ENCODE peak calls at places on chromosome 17, in six cellular contexts. Y is dorsolateral prefrontal cortex; K is bronchial epithelial cell; O is activated CD8-positive, alpha-beta T cell treated with anti-CD3 and anti-CD28 coated beads, Interleukin-2, amount 10 ng/mL, durations not matched to agents 7 days and 5 days; I is CD4-positive, alpha-beta T cell; Z is HCT116. U is an unnamed sample.

GRCh38 chr17:4786111-4786491 is at the start of gene VMO1:
- DNase-seq in O (no peak), Z (no peak), Y (peak), K (no peak), I (no peak), U (no peak)

GRCh38 chr17:53150101-53150698 is 672.5 kb upstream of the KIF2B start:
- DNase-seq in O (no peak), Y (no peak), K (peak), Z (no peak), I (no peak), U (no peak)

GRCh38 chr17:9907883-9908648 is 3.0 kb upstream of the RCVRN start:
- DNase-seq in O (no peak), K (no peak), I (no peak), Z (no peak), Y (no peak), U (no peak)

GRCh38 chr17:3718251-3718650 is 5.5 kb upstream of the HASPIN start:
- DNase-seq in Z (no peak), O (no peak), I (no peak), Y (no peak), K (no peak), U (no peak)

GRCh38 chr17:68011199-68011665 is 15.0 kb upstream of the C17orf58 start:
- DNase-seq in O (peak), Z (no peak), I (peak), Y (no peak), K (no peak), U (peak)

GRCh38 chr17:10136258-10136981 is 62.0 kb downstream of the GAS7 start:
- DNase-seq in Z (no peak), Y (no peak), K (no peak), I (no peak), O (no peak), U (no peak)

GRCh38 chr17:18257747-18258355 is 687 bp downstream of the FLII start:
- DNase-seq in I (no peak), Z (no peak), Y (peak), O (peak), K (peak), U (no peak)

GRCh38 chr17:18260332-18261145 is at the start of gene MIEF2:
- DNase-seq in K (peak), O (peak), Z (peak), I (peak), Y (peak), U (peak)

GRCh38 chr17:888998-889401 is 90.6 kb downstream of the NXN start:
- DNase-seq in K (no peak), Y (no peak), Z (no peak), I (no peak), O (peak), U (no peak)

GRCh38 chr17:43212641-43213490 is 1.2 kb downstream of the TMEM106A start:
- DNase-seq in K (no peak), O (no peak), Y (no peak), Z (no peak), I (no peak), U (no peak)

GRCh38 chr17:50199651-50200446 is 1.6 kb downstream of the COL1A1 start:
- DNase-seq in O (peak), K (peak), I (peak), Z (peak), Y (no peak), U (peak)

GRCh38 chr17:50763716-50764450 is 3.4 kb downstream of the ANKRD40CL start:
- DNase-seq in I (no peak), Z (no peak), K (no peak), Y (peak), O (no peak), U (no peak)